ENCODE peak calls at places on chromosomes 4 and X, in six cellular contexts. One of them, this sample, is unnamed. For H3K36me3 and H3K4me1, the result is how much of the 10 kb centered on the place peaks cover.

GRCh38 chrX:150704030-150704613 is 10.9 kb downstream of the MTMR1 start:
- DNase-seq in IMR-90: peak
- DNase-seq in mesendoderm: no peak
- DNase-seq in H1: no peak
- DNase-seq in trophoblast cell: peak
- DNase-seq in neuronal stem cell: no peak
- DNase-seq in this sample: peak

GRCh38 chrX:15277594-15277993 is 7.7 kb upstream of the ASB9 start:
- DNase-seq in IMR-90: no peak
- DNase-seq in mesendoderm: no peak
- DNase-seq in H1: no peak
- DNase-seq in trophoblast cell: no peak
- DNase-seq in neuronal stem cell: no peak
- DNase-seq in this sample: no peak

GRCh38 chr4:183349673-183350072 is 27.4 kb upstream of the CLDN24 start:
- DNase-seq in IMR-90: peak
- DNase-seq in mesendoderm: no peak
- DNase-seq in H1: no peak
- DNase-seq in trophoblast cell: no peak
- DNase-seq in neuronal stem cell: no peak
- DNase-seq in this sample: peak

GRCh38 chr4:143514432-143514831 is 930 bp downstream of the SMARCA5 start:
- DNase-seq in IMR-90: peak
- DNase-seq in mesendoderm: peak
- DNase-seq in H1: peak
- DNase-seq in trophoblast cell: peak
- DNase-seq in neuronal stem cell: peak
- DNase-seq in this sample: peak

GRCh38 chrX:26387906-26388305 is 171.9 kb downstream of the MAGEB5 start:
- DNase-seq in IMR-90: no peak
- DNase-seq in mesendoderm: no peak
- DNase-seq in H1: no peak
- DNase-seq in trophoblast cell: no peak
- DNase-seq in neuronal stem cell: no peak
- DNase-seq in this sample: no peak

GRCh38 chr4:2079006-2079405 is 19.9 kb downstream of the NAT8L start:
- DNase-seq in IMR-90: no peak
- DNase-seq in mesendoderm: no peak
- DNase-seq in H1: no peak
- DNase-seq in trophoblast cell: no peak
- DNase-seq in neuronal stem cell: no peak
- DNase-seq in this sample: no peak

GRCh38 chrX:101619336-101619735 is 1.5 kb upstream of the ARMCX6 start:
- DNase-seq in IMR-90: peak
- DNase-seq in mesendoderm: peak
- DNase-seq in H1: no peak
- DNase-seq in trophoblast cell: no peak
- DNase-seq in neuronal stem cell: no peak
- DNase-seq in this sample: peak

GRCh38 chr4:110876866-110877265 is 254.0 kb upstream of the PITX2 start:
- DNase-seq in IMR-90: no peak
- DNase-seq in mesendoderm: no peak
- DNase-seq in H1: no peak
- DNase-seq in trophoblast cell: no peak
- DNase-seq in neuronal stem cell: no peak
- DNase-seq in this sample: no peak

GRCh38 chr4:123587983-123588494 is 191.4 kb downstream of the SPRY1 start:
- DNase-seq in IMR-90: peak
- DNase-seq in mesendoderm: no peak
- DNase-seq in H1: no peak
- DNase-seq in trophoblast cell: peak
- DNase-seq in neuronal stem cell: no peak
- DNase-seq in this sample: peak

GRCh38 chrX:108736509-108737479 is at the start of gene IRS4:
- DNase-seq in IMR-90: no peak
- DNase-seq in mesendoderm: peak
- DNase-seq in H1: peak
- DNase-seq in trophoblast cell: peak
- DNase-seq in neuronal stem cell: peak
- DNase-seq in this sample: peak

GRCh38 chr4:128653514-128654420 is 155.7 kb upstream of the JADE1 start:
- DNase-seq in IMR-90: peak
- DNase-seq in mesendoderm: peak
- DNase-seq in H1: no peak
- DNase-seq in trophoblast cell: peak
- DNase-seq in neuronal stem cell: peak
- DNase-seq in this sample: peak

GRCh38 chr4:66564901-66565648 is 894.8 kb upstream of the EPHA5 start:
- DNase-seq in IMR-90: peak
- DNase-seq in mesendoderm: no peak
- DNase-seq in H1: no peak
- DNase-seq in trophoblast cell: no peak
- DNase-seq in neuronal stem cell: no peak
- DNase-seq in this sample: peak

GRCh38 chr4:162061214-162061613 is 102.6 kb downstream of the FSTL5 start:
- DNase-seq in IMR-90: no peak
- DNase-seq in mesendoderm: peak
- DNase-seq in H1: peak
- DNase-seq in trophoblast cell: peak
- DNase-seq in neuronal stem cell: peak
- DNase-seq in this sample: peak

GRCh38 chr4:101419324-101420135 is 72.2 kb upstream of the PPP3CA start:
- DNase-seq in IMR-90: peak
- DNase-seq in mesendoderm: no peak
- DNase-seq in H1: no peak
- DNase-seq in trophoblast cell: no peak
- DNase-seq in neuronal stem cell: peak
- DNase-seq in this sample: peak

GRCh38 chr4:140740422-140740821 is 15.8 kb downstream of the TBC1D9 start:
- DNase-seq in IMR-90: no peak
- DNase-seq in mesendoderm: peak
- DNase-seq in H1: no peak
- DNase-seq in trophoblast cell: no peak
- DNase-seq in neuronal stem cell: no peak
- DNase-seq in this sample: peak

GRCh38 chr4:92488496-92488895 is 184.7 kb downstream of the GRID2 start:
- DNase-seq in IMR-90: no peak
- DNase-seq in mesendoderm: peak
- DNase-seq in H1: no peak
- DNase-seq in trophoblast cell: no peak
- DNase-seq in neuronal stem cell: no peak
- DNase-seq in this sample: no peak

GRCh38 chr4:5019274-5019673 is at the start of gene CYTL1:
- DNase-seq in IMR-90: no peak
- DNase-seq in mesendoderm: peak
- DNase-seq in H1: peak
- DNase-seq in trophoblast cell: no peak
- DNase-seq in neuronal stem cell: no peak
- DNase-seq in this sample: no peak

GRCh38 chrX:154529206-154529612 is 13.2 kb upstream of the FAM3A start:
- DNase-seq in IMR-90: peak
- DNase-seq in mesendoderm: no peak
- DNase-seq in H1: no peak
- DNase-seq in trophoblast cell: peak
- DNase-seq in neuronal stem cell: no peak
- DNase-seq in this sample: peak

GRCh38 chrX:68133181-68133580 is 300.1 kb downstream of the OPHN1 start:
- DNase-seq in IMR-90: no peak
- DNase-seq in mesendoderm: no peak
- DNase-seq in H1: no peak
- DNase-seq in trophoblast cell: no peak
- DNase-seq in neuronal stem cell: no peak
- DNase-seq in this sample: no peak

GRCh38 chr4:110183643-110184042 is 14.8 kb downstream of the ELOVL6 start:
- DNase-seq in IMR-90: no peak
- DNase-seq in mesendoderm: peak
- DNase-seq in H1: no peak
- DNase-seq in trophoblast cell: no peak
- DNase-seq in neuronal stem cell: no peak
- DNase-seq in this sample: no peak

GRCh38 chr4:93731448-93731847 is 97.1 kb upstream of the ATOH1 start:
- DNase-seq in IMR-90: peak
- DNase-seq in mesendoderm: peak
- DNase-seq in H1: no peak
- DNase-seq in trophoblast cell: peak
- DNase-seq in neuronal stem cell: no peak
- DNase-seq in this sample: peak

GRCh38 chr4:16067515-16067914 is 16.3 kb downstream of the PROM1 start:
- DNase-seq in IMR-90: no peak
- DNase-seq in mesendoderm: no peak
- DNase-seq in H1: no peak
- DNase-seq in trophoblast cell: no peak
- DNase-seq in neuronal stem cell: no peak
- DNase-seq in this sample: no peak

GRCh38 chrX:17859609-17860178 is 1.4 kb downstream of the RAI2 start:
- DNase-seq in IMR-90: no peak
- DNase-seq in mesendoderm: peak
- DNase-seq in H1: no peak
- DNase-seq in trophoblast cell: no peak
- DNase-seq in neuronal stem cell: no peak
- DNase-seq in this sample: no peak

GRCh38 chrX:100864967-100865366 is 9.2 kb downstream of the NOX1 start:
- DNase-seq in IMR-90: peak
- DNase-seq in mesendoderm: no peak
- DNase-seq in H1: no peak
- DNase-seq in trophoblast cell: no peak
- DNase-seq in neuronal stem cell: no peak
- DNase-seq in this sample: peak

GRCh38 chr4:10117424-10118354 is 1.1 kb upstream of the WDR1 start:
- DNase-seq in IMR-90: no peak
- DNase-seq in mesendoderm: no peak
- DNase-seq in H1: peak
- DNase-seq in trophoblast cell: peak
- DNase-seq in neuronal stem cell: no peak
- DNase-seq in this sample: peak
- H3K18ac ChIP-seq in IMR-90: peak
- H3K18ac ChIP-seq in mesendoderm: peak
- H3K18ac ChIP-seq in H1: peak
- H3K18ac ChIP-seq in trophoblast cell: peak
- H3K18ac ChIP-seq in neuronal stem cell: no peak
- H3K18ac ChIP-seq in this sample: peak

GRCh38 chr4:106338671-106339070 is 22.3 kb downstream of the AIMP1 start:
- DNase-seq in IMR-90: no peak
- DNase-seq in mesendoderm: no peak
- DNase-seq in H1: no peak
- DNase-seq in trophoblast cell: no peak
- DNase-seq in neuronal stem cell: no peak
- DNase-seq in this sample: no peak
- H3K36me3 ChIP-seq in IMR-90: under half
- H3K36me3 ChIP-seq in mesendoderm: under half
- H3K36me3 ChIP-seq in H1: under half
- H3K36me3 ChIP-seq in trophoblast cell: under half
- H3K36me3 ChIP-seq in neuronal stem cell: under half
- H3K36me3 ChIP-seq in this sample: half or more

GRCh38 chr4:108056418-108056817 is 66.7 kb downstream of the HADH start:
- DNase-seq in IMR-90: no peak
- DNase-seq in mesendoderm: no peak
- DNase-seq in H1: no peak
- DNase-seq in trophoblast cell: no peak
- DNase-seq in neuronal stem cell: no peak
- DNase-seq in this sample: no peak
- H3K4me1 ChIP-seq in IMR-90: under half
- H3K4me1 ChIP-seq in mesendoderm: under half
- H3K4me1 ChIP-seq in H1: under half
- H3K4me1 ChIP-seq in trophoblast cell: under half
- H3K4me1 ChIP-seq in neuronal stem cell: under half
- H3K4me1 ChIP-seq in this sample: under half

DNA sequence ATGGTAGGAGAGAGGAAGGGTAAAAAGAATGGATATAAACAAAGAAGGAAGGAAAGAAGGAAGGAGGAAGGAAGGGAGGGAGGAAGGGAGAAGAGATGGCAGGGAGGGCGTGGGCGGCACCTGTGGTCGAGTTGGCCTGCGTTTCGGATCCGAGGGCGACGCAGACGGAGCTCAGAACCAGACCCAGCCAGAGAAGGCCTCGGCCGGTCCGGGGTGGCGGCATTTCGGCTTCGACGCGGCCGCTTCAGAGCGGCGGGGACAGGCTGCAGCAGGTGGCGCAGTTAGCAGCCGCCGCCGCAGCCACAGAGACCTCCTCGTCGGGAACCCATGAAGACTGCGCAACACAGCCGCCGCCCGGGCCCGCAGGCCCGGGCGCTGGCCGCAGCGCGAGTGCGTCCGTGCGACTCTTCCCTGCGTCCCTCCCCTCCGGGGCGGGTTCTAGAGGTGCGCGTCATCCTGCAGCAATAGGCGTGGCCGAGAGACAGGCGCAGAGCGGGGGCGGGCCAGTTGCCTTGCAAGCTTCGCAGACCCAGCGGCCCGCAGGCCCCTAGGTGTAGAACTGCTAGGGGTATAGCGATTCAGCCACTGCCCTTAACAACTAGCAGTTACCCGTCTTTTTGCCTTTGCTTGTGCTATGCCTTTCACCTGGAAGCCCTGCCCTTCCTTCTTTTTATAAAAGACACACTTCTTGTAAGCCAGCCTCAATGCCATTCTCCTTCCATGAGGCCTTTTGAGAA is at the start of gene IDS:
- DNase-seq in IMR-90: peak
- DNase-seq in mesendoderm: peak
- DNase-seq in H1: peak
- DNase-seq in trophoblast cell: peak
- DNase-seq in neuronal stem cell: peak
- DNase-seq in this sample: peak
- H3K18ac ChIP-seq in IMR-90: no peak
- H3K18ac ChIP-seq in mesendoderm: no peak
- H3K18ac ChIP-seq in H1: no peak
- H3K18ac ChIP-seq in trophoblast cell: peak
- H3K18ac ChIP-seq in neuronal stem cell: peak
- H3K18ac ChIP-seq in this sample: peak

GRCh38 chr4:108018038-108018883 is 28.6 kb downstream of the HADH start:
- DNase-seq in IMR-90: peak
- DNase-seq in mesendoderm: peak
- DNase-seq in H1: peak
- DNase-seq in trophoblast cell: peak
- DNase-seq in neuronal stem cell: peak
- DNase-seq in this sample: peak

GRCh38 chr4:108018884-108019187 is 29.1 kb downstream of the HADH start:
- DNase-seq in IMR-90: no peak
- DNase-seq in mesendoderm: no peak
- DNase-seq in H1: no peak
- DNase-seq in trophoblast cell: no peak
- DNase-seq in neuronal stem cell: no peak
- DNase-seq in this sample: no peak

GRCh38 chr4:108010167-108010566 is 20.5 kb downstream of the HADH start:
- DNase-seq in IMR-90: peak
- DNase-seq in mesendoderm: no peak
- DNase-seq in H1: no peak
- DNase-seq in trophoblast cell: peak
- DNase-seq in neuronal stem cell: no peak
- DNase-seq in this sample: peak

GRCh38 chr4:108013332-108013731 is 23.6 kb downstream of the HADH start:
- DNase-seq in IMR-90: no peak
- DNase-seq in mesendoderm: no peak
- DNase-seq in H1: no peak
- DNase-seq in trophoblast cell: peak
- DNase-seq in neuronal stem cell: no peak
- DNase-seq in this sample: no peak

DNA sequence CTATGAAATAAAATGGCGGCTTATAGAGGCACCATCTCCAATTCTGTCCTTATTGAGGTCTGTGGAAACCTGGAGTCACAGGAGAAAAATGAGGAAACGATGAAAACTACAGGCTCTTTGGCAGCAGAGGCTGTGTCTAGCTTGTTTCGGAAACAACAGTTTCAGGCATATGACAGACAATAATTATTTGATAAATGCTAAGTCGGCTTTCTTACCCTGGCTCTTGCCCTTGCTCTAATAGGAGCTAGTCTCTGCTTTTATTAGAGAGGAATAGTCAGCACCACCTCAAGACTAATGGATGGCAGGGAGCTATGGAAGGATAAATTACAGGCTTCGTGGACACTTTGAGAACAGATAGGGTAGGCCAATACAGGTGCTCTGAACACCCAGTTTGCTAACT is 24.3 kb downstream of the HADH start:
- DNase-seq in IMR-90: no peak
- DNase-seq in mesendoderm: no peak
- DNase-seq in H1: no peak
- DNase-seq in trophoblast cell: no peak
- DNase-seq in neuronal stem cell: no peak
- DNase-seq in this sample: no peak
- H3K36me3 ChIP-seq in IMR-90: under half
- H3K36me3 ChIP-seq in mesendoderm: under half
- H3K36me3 ChIP-seq in H1: under half
- H3K36me3 ChIP-seq in trophoblast cell: under half
- H3K36me3 ChIP-seq in neuronal stem cell: under half
- H3K36me3 ChIP-seq in this sample: under half

This sample was measured in mesenchymal stem cell.